ENCODE peak calls at places on chromosomes 7 and 10, in seven cellular contexts. K, P, V, Y, Q, M and Z are unnamed samples.
A peak's percentile ranks its signal among the peaks of the same experiment; 100 is the strongest.

GRCh38 chr7:130845581-130846085 is 111.6 kb upstream of the KLF14 start:
- DNase-seq in K (no peak), P (peak; percentile 88), V (no peak), Y (no peak), Q (peak; percentile 92), M (no peak), Z (no peak)

GRCh38 chr7:19920200-19920599 is 146.8 kb upstream of the TMEM196 start:
- DNase-seq in K (no peak), P (no peak), V (no peak), Y (no peak), Q (peak; percentile 29), M (no peak), Z (no peak)

GRCh38 chr7:158685727-158686126 is 18.9 kb downstream of the NCAPG2 start:
- DNase-seq in K (no peak), P (no peak), V (no peak), Y (no peak), Q (peak; percentile 82), M (no peak), Z (no peak)

GRCh38 chr10:74652664-74653063 is 173.7 kb upstream of the KAT6B start:
- DNase-seq in K (no peak), P (no peak), V (no peak), Y (no peak), Q (no peak), M (no peak), Z (no peak)

GRCh38 chr10:72218329-72218728 is 2.3 kb upstream of the ASCC1 start:
- DNase-seq in K (no peak), P (no peak), V (no peak), Y (no peak), Q (no peak), M (no peak), Z (no peak)

GRCh38 chr10:95628786-95629185 is 27.7 kb downstream of the ALDH18A1 start:
- DNase-seq in K (no peak), P (no peak), V (no peak), Y (no peak), Q (peak; percentile 5), M (no peak), Z (peak; percentile 70)

GRCh38 chr7:6256709-6257535 is 15.5 kb downstream of the CYTH3 start:
- DNase-seq in K (no peak), P (no peak), V (peak; percentile 31), Y (no peak), Q (peak; percentile 89), M (no peak), Z (no peak)

GRCh38 chr7:42283553-42283952 is 46.5 kb upstream of the GLI3 start:
- DNase-seq in K (no peak), P (no peak), V (no peak), Y (no peak), Q (peak; percentile 26), M (peak; percentile 43), Z (no peak)

GRCh38 chr10:131723601-131724530 is 176.9 kb upstream of the PPP2R2D start:
- DNase-seq in K (peak; percentile 36), P (no peak), V (no peak), Y (peak; percentile 23), Q (no peak), M (no peak), Z (no peak)

GRCh38 chr10:28807760-28808613 is 130.7 kb downstream of the BAMBI start:
- DNase-seq in K (no peak), P (no peak), V (peak; percentile 42), Y (no peak), Q (no peak), M (no peak), Z (no peak)

GRCh38 chr10:108601856-108602255 is 1321.5 kb downstream of the XPNPEP1 start:
- DNase-seq in K (no peak), P (no peak), V (no peak), Y (no peak), Q (no peak), M (no peak), Z (peak; percentile 12)

GRCh38 chr7:75905785-75906604 is 9.0 kb upstream of the POR start:
- DNase-seq in K (no peak), P (no peak), V (peak; percentile 84), Y (peak; percentile 58), Q (peak; percentile 84), M (no peak), Z (peak; percentile 67)

GRCh38 chr10:19629559-19629958 is 186.7 kb upstream of the PLXDC2 start:
- DNase-seq in K (no peak), P (no peak), V (no peak), Y (peak; percentile 27), Q (peak; percentile 55), M (no peak), Z (no peak)

GRCh38 chr7:3859436-3859835 is 558.4 kb downstream of the SDK1 start:
- DNase-seq in K (no peak), P (no peak), V (no peak), Y (no peak), Q (no peak), M (no peak), Z (no peak)

GRCh38 chr7:107661081-107661864 is 645 bp downstream of the SLC26A4 start:
- DNase-seq in K (peak; percentile 52), P (no peak), V (peak; percentile 74), Y (peak; percentile 71), Q (peak; percentile 43), M (peak; percentile 64), Z (no peak)

GRCh38 chr10:11249134-11249533 is 231.5 kb downstream of the CELF2 start:
- DNase-seq in K (no peak), P (no peak), V (no peak), Y (no peak), Q (no peak), M (no peak), Z (no peak)

GRCh38 chr10:11246752-11247467 is 229.2 kb downstream of the CELF2 start:
- DNase-seq in K (no peak), P (no peak), V (no peak), Y (no peak), Q (no peak), M (no peak), Z (no peak)

GRCh38 chr10:11253397-11254002 is 235.8 kb downstream of the CELF2 start:
- DNase-seq in K (no peak), P (no peak), V (no peak), Y (no peak), Q (no peak), M (no peak), Z (no peak)

GRCh38 chr10:11245981-11246590 is 228.4 kb downstream of the CELF2 start:
- DNase-seq in K (no peak), P (no peak), V (no peak), Y (no peak), Q (no peak), M (no peak), Z (no peak)

GRCh38 chr10:11250304-11250703 is 232.6 kb downstream of the CELF2 start:
- DNase-seq in K (no peak), P (no peak), V (no peak), Y (no peak), Q (no peak), M (no peak), Z (no peak)
- TF ChIP-seq CTCF in K (no peak), P (no peak), V (no peak), Y (no peak), Q (no peak), M (no peak), Z (no peak)

GRCh38 chr7:31122649-31123058 is 70.5 kb downstream of the ADCYAP1R1 start:
- DNase-seq in K (peak; percentile 49), P (peak; percentile 79), V (peak; percentile 70), Y (peak; percentile 67), Q (peak; percentile 84), M (peak; percentile 43), Z (peak; percentile 28)
- TF ChIP-seq CTCF in K (peak; percentile 49), P (peak; percentile 75), V (peak; percentile 85), Y (peak; percentile 78), Q (peak; percentile 88), M (peak; percentile 71), Z (peak; percentile 83)

DNA sequence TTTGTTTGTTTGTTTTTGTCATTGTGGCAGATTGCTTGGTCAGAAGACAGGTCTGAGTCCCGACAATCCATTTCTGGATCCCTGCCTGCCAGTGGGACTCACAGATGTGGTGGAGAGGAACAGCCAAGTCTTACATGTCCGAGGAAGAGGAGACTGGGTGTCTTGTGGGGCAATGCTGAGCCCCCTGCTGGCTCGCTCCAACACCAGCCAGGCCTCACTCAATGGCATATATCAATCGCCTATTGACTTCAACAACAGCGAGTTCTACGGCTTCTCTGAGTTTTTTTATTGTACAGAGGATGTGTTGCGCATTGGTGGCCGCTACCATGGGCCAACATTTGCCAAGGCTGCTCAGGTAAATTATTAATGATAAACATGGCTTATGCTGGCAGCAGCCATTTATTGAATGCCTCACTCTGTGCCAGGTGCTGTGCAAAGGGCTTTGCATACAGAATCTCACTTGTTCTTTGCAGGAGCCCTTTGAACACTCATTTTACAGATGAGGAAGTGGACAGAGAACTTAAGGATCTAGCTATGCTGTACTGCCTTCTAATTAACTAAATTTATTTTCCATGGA is 33.3 kb downstream of the COX15 start:
- DNase-seq in K (no peak), P (no peak), V (peak; percentile 43), Y (no peak), Q (no peak), M (no peak), Z (no peak)
- TF ChIP-seq CTCF in K (no peak), P (peak; percentile 38), V (peak; percentile 14), Y (no peak), Q (no peak), M (no peak), Z (no peak)

GRCh38 chr7:124590814-124591213 is 174.8 kb downstream of the GPR37 start:
- DNase-seq in K (no peak), P (no peak), V (no peak), Y (no peak), Q (no peak), M (no peak), Z (no peak)
- TF ChIP-seq CTCF in K (no peak), P (no peak), V (no peak), Y (no peak), Q (no peak), M (no peak), Z (no peak)

GRCh38 chr10:103246328-103246727 is 641 bp downstream of the RPEL1 start:
- DNase-seq in K (no peak), P (no peak), V (no peak), Y (no peak), Q (no peak), M (no peak), Z (no peak)
- TF ChIP-seq CTCF in K (no peak), P (peak; percentile 37), V (no peak), Y (no peak), Q (no peak), M (no peak), Z (no peak)

GRCh38 chr10:58932821-58933314 is 243.6 kb upstream of the PHYHIPL start:
- DNase-seq in K (no peak), P (no peak), V (no peak), Y (no peak), Q (peak; percentile 34), M (no peak), Z (no peak)
- TF ChIP-seq CTCF in K (no peak), P (no peak), V (no peak), Y (no peak), Q (no peak), M (no peak), Z (no peak)